ENCODE peak calls at places on chromosomes 7 and 10, in nine cellular contexts. F, C, L, T, U, N, M, E and P are unnamed samples.
A peak's percentile ranks its signal among the peaks of the same experiment; 100 is the strongest.

GRCh38 chr7:92631830-92632487 is 41.8 kb upstream of the FAM133B start:
- DNase-seq in E (no peak), L (no peak), F (no peak), N (no peak), U (no peak), M (no peak), C (no peak), T (no peak), P (no peak)

GRCh38 chr7:75716992-75717626 is 21.6 kb downstream of the HIP1 start:
- DNase-seq in L (peak; percentile 56), T (no peak), F (peak; percentile 36), U (no peak), E (no peak), M (no peak), N (no peak), C (no peak), P (peak; percentile 44)

GRCh38 chr7:28615091-28615490 is 202.8 kb downstream of the CREB5 start:
- DNase-seq in U (no peak), N (peak; percentile 27), C (no peak), E (peak; percentile 56), F (peak; percentile 6), L (no peak), T (no peak), M (no peak), P (no peak)

GRCh38 chr7:137328389-137329120 is 15.0 kb downstream of the PTN start:
- DNase-seq in M (no peak), L (no peak), U (no peak), T (no peak), N (no peak), F (no peak), C (no peak), E (no peak), P (no peak)

GRCh38 chr10:29658984-29659769 is 24.4 kb upstream of the SVIL start:
- DNase-seq in M (peak; percentile 97), T (peak; percentile 59), C (peak; percentile 37), L (peak; percentile 99), U (no peak), F (peak; percentile 95), N (peak; percentile 5), E (peak; percentile 97), P (peak; percentile 98)

GRCh38 chr7:112001089-112001826 is 204.9 kb downstream of the DOCK4 start:
- DNase-seq in F (peak; percentile 3), N (no peak), M (peak; percentile 5), E (no peak), L (peak; percentile 51), C (no peak), T (no peak), U (no peak), P (peak; percentile 85)

GRCh38 chr10:133237241-133238065 is at the start of gene VENTX:
- DNase-seq in N (peak; percentile 29), T (no peak), E (peak; percentile 73), U (no peak), M (no peak), C (no peak), F (no peak), L (no peak), P (no peak)

GRCh38 chr7:74356589-74357315 is 67.5 kb downstream of the CLIP2 start:
- DNase-seq in U (no peak), F (peak; percentile 28), E (peak; percentile 73), M (no peak), L (no peak), C (no peak), N (no peak), T (no peak), P (no peak)

GRCh38 chr7:33973235-33974015 is 68.1 kb downstream of the BMPER start:
- DNase-seq in M (no peak), L (no peak), F (peak; percentile 26), N (no peak), T (no peak), U (no peak), E (peak; percentile 91), C (no peak), P (no peak)

GRCh38 chr7:33854951-33855350 is 50.4 kb upstream of the BMPER start:
- DNase-seq in T (no peak), M (no peak), N (no peak), C (no peak), L (peak; percentile 85), U (no peak), E (no peak), F (peak; percentile 29), P (no peak)

GRCh38 chr7:105760549-105761447 is 115.6 kb downstream of the ATXN7L1 start:
- DNase-seq in F (no peak), E (no peak), C (no peak), T (no peak), N (no peak), U (no peak), M (no peak), L (no peak), P (no peak)

GRCh38 chr7:42192851-42193456 is 44.1 kb downstream of the GLI3 start:
- DNase-seq in T (no peak), E (peak; percentile 81), M (no peak), C (no peak), L (no peak), U (no peak), F (no peak), N (no peak), P (peak; percentile 53)

GRCh38 chr7:131424219-131424822 is 96.6 kb downstream of the MKLN1 start:
- DNase-seq in C (no peak), L (no peak), M (peak; percentile 24), F (peak; percentile 38), E (no peak), U (peak; percentile 52), N (peak; percentile 62), T (no peak), P (peak; percentile 39)

GRCh38 chr10:70109064-70109729 is 23.4 kb downstream of the AIFM2 start:
- DNase-seq in M (no peak), E (no peak), N (no peak), U (no peak), T (no peak), L (no peak), F (no peak), C (no peak), P (no peak)

GRCh38 chr7:25951414-25952276 is 200.4 kb upstream of the NFE2L3 start:
- DNase-seq in L (no peak), F (peak; percentile 15), N (no peak), E (no peak), U (peak; percentile 39), T (no peak), M (no peak), C (no peak), P (no peak)

GRCh38 chr10:35259769-35260397 is 76.4 kb upstream of the CCNY start:
- DNase-seq in M (peak; percentile 52), T (no peak), L (peak; percentile 90), C (no peak), E (peak; percentile 70), F (peak; percentile 90), N (no peak), U (no peak), P (peak; percentile 59)

GRCh38 chr7:259191-259505 is 30.8 kb upstream of the FOXL3 start:
- DNase-seq in E (no peak), L (no peak), N (no peak), M (no peak), T (no peak), C (no peak), U (no peak), F (no peak), P (no peak)

GRCh38 chr7:73308074-73308664 is 457 bp downstream of the NSUN5 start:
- DNase-seq in T (no peak), F (no peak), U (no peak), L (no peak), C (no peak), M (no peak), N (no peak), E (no peak), P (peak; percentile 5)

GRCh38 chr10:12050528-12050927 is 7.9 kb upstream of the UPF2 start:
- DNase-seq in E (no peak), N (peak; percentile 26), M (no peak), U (no peak), T (no peak), F (no peak), L (no peak), C (no peak), P (no peak)

GRCh38 chr10:103791291-103791690 is 64.1 kb downstream of the SH3PXD2A start:
- DNase-seq in T (no peak), U (no peak), N (no peak), E (no peak), M (no peak), C (no peak), L (no peak), F (no peak), P (no peak)

GRCh38 chr10:95458824-95459223 is 102.3 kb downstream of the SORBS1 start:
- DNase-seq in E (no peak), C (no peak), U (no peak), M (no peak), L (no peak), N (no peak), T (no peak), F (no peak), P (no peak)

GRCh38 chr7:152862842-152863241 is 103.3 kb downstream of the ACTR3B start:
- DNase-seq in L (no peak), F (no peak), N (no peak), U (no peak), T (no peak), M (no peak), E (no peak), C (no peak), P (no peak)

GRCh38 chr7:20141666-20142065 is 75.5 kb downstream of the MACC1 start:
- DNase-seq in C (no peak), F (no peak), M (no peak), E (no peak), L (no peak), T (no peak), U (peak; percentile 27), N (peak; percentile 3), P (no peak)

GRCh38 chr10:117134084-117135025 is 3.7 kb downstream of the VAX1 start:
- DNase-seq in L (no peak), N (peak; percentile 36), F (no peak), C (no peak), E (peak; percentile 67), T (no peak), M (no peak), U (peak; percentile 79), P (no peak)

GRCh38 chr7:122902751-122903495 is 16.7 kb upstream of the CADPS2 start:
- DNase-seq in M (no peak), T (no peak), E (no peak), L (no peak), U (peak; percentile 22), C (no peak), F (no peak), N (peak; percentile 26), P (peak; percentile 11)

GRCh38 chr7:100356416-100357068 is 1.4 kb upstream of the PILRB start:
- DNase-seq in M (no peak), U (peak; percentile 26), N (no peak), F (no peak), E (peak; percentile 49), C (no peak), T (no peak), L (no peak), P (no peak)

GRCh38 chr10:100655760-100656421 is 89.5 kb upstream of the PAX2 start:
- DNase-seq in E (no peak), F (no peak), M (no peak), C (no peak), L (no peak), U (peak; percentile 71), N (peak; percentile 14), T (no peak), P (no peak)

GRCh38 chr10:59047957-59048618 is 128.4 kb upstream of the PHYHIPL start:
- DNase-seq in F (no peak), C (no peak), M (no peak), N (no peak), U (no peak), E (no peak), L (no peak), T (no peak), P (no peak)

GRCh38 chr7:5681423-5681822 is 100.0 kb downstream of the RNF216 start:
- DNase-seq in F (no peak), N (no peak), T (no peak), M (no peak), U (no peak), L (no peak), E (no peak), C (no peak), P (no peak)

GRCh38 chr7:116671681-116672595 is at the start of gene MET:
- DNase-seq in L (no peak), C (no peak), E (peak; percentile 88), M (peak; percentile 30), F (peak; percentile 62), U (peak; percentile 73), N (peak; percentile 38), T (peak; percentile 89), P (peak; percentile 93)

GRCh38 chr7:156903232-156903909 is 10.4 kb upstream of the LMBR1 start:
- DNase-seq in L (no peak), U (no peak), T (peak; percentile 90), E (peak; percentile 52), N (no peak), C (peak; percentile 25), M (no peak), F (no peak), P (peak; percentile 98)